ENCODE peak calls at places on chromosomes 16 and 17, in four cellular contexts. J, C, W and X are unnamed samples.

GRCh38 chr16:60636117-60636516 is 1400.1 kb downstream of the CDH8 start:
- DNase-seq in J (no peak), C (no peak), W (no peak), X (no peak)

GRCh38 chr17:49013311-49014205 is 16.4 kb downstream of the IGF2BP1 start:
- DNase-seq in J (peak; percentile 94), C (no peak), W (no peak), X (no peak)

GRCh38 chr16:23324727-23325126 is 22.6 kb downstream of the SCNN1B start:
- DNase-seq in J (no peak), C (no peak), W (no peak), X (no peak)

GRCh38 chr17:18377437-18378204 is at the start of gene EVPLL:
- DNase-seq in J (peak; percentile 36), C (peak; percentile 8), W (no peak), X (no peak)

GRCh38 chr16:9061358-9061813 is 30.1 kb upstream of the HAPSTR1 start:
- DNase-seq in J (no peak), C (no peak), W (no peak), X (no peak)

GRCh38 chr16:75997606-75998005 is 271.3 kb upstream of the CPHXL start:
- DNase-seq in J (no peak), C (no peak), W (no peak), X (no peak)

GRCh38 chr17:80225230-80225629 is 5.0 kb downstream of the SLC26A11 start:
- DNase-seq in J (peak; percentile 52), C (no peak), W (no peak), X (no peak)

GRCh38 chr16:66007717-66008116 is 358.8 kb upstream of the CDH5 start:
- DNase-seq in J (no peak), C (peak; percentile 9), W (peak; percentile 92), X (no peak)

GRCh38 chr16:52611817-52612673 is 65.1 kb upstream of the TOX3 start:
- DNase-seq in J (no peak), C (no peak), W (no peak), X (no peak)

GRCh38 chr17:6526362-6527152 is 29.8 kb downstream of the PITPNM3 start:
- DNase-seq in J (peak; percentile 24), C (no peak), W (peak; percentile 35), X (no peak)

DNA sequence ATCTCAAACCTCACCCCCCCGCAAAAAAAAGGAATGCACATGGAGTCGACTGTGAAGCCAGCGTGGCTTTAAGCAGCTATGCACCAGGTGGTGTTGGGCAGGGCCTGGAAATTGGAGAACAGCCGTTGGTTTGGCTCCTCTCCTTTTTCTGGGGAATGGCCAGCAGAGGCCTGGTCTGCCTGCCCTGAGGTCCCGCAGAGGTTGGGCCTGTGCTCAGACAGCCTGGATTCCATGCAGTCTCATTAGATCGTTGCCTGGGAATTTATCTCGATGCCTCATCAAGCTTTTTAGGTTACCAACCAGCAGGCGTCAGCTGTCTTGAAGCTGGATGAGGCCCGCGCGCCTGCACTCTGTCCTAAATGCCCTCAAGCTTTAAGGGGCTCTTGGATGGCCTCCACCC is 9.8 kb downstream of the SLC12A3 start:
- DNase-seq in J (no peak), C (no peak), W (peak; percentile 47), X (no peak)
- TF ChIP-seq CTCF in J (no peak), C (no peak), W (no peak), X (no peak)

DNA sequence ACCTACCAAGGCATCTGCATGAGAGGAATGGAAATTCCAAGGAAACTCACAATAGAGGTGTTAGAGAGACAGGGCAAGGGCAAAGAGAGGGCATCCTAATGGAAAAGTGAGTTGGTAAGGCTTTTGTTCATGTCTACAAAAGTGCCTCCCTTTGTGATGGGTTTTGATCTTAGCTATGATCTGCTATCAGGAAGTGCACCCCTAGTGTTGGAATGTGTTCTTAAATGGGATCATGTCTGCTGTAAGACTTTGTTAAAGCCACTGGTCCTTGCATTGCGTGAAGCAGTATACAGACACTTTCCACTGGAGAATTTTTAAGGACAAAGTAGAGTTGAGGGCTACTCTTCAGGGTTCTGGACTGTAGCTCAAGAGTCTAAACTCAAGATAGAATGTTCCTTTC is 92.0 kb downstream of the MAP2K6 start:
- DNase-seq in J (no peak), C (no peak), W (peak; percentile 43), X (no peak)
- TF ChIP-seq CTCF in J (peak; percentile 64), C (peak; percentile 20), W (peak; percentile 53), X (no peak)

GRCh38 chr17:77875051-77875780 is 83.3 kb upstream of the TNRC6C start:
- DNase-seq in J (no peak), C (no peak), W (peak; percentile 55), X (no peak)

GRCh38 chr17:77877674-77878355 is 80.7 kb upstream of the TNRC6C start:
- DNase-seq in J (no peak), C (no peak), W (no peak), X (no peak)

GRCh38 chr17:77877019-77877418 is 81.5 kb upstream of the TNRC6C start:
- DNase-seq in J (no peak), C (no peak), W (no peak), X (no peak)

GRCh38 chr17:77874303-77875050 is 84.0 kb upstream of the TNRC6C start:
- DNase-seq in J (no peak), C (no peak), W (no peak), X (no peak)

GRCh38 chr17:77875881-77876509 is 82.5 kb upstream of the TNRC6C start:
- DNase-seq in J (no peak), C (peak; percentile 57), W (no peak), X (no peak)
- TF ChIP-seq CTCF in J (no peak), C (no peak), W (no peak), X (no peak)

DNA sequence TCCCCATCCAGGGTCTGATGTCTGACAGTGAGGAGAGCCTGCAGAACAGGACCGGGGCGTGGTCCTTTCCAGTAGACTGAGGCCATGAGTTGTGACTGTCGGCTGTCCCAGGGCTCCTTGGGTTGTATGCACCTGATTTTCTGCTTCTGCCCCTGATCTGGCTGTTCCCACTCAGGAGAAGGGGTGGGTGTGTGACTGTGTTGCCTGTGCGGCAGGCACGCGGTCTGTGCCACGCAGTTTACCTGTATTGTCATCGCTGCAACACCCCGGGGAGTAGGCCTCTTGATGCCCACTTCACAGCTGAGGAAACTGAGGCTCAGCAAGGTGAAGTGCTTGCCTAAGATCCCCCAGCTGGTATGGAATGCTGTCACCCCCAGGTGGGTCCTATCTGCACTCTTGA is 1.4 kb downstream of the CRISPLD2 start:
- DNase-seq in J (no peak), C (no peak), W (no peak), X (no peak)
- TF ChIP-seq CTCF in J (no peak), C (no peak), W (no peak), X (no peak)

GRCh38 chr17:31492880-31493655 is 101.6 kb downstream of the RAB11FIP4 start:
- DNase-seq in J (no peak), C (no peak), W (no peak), X (peak; percentile 76)

GRCh38 chr17:31490991-31491793 is 99.7 kb downstream of the RAB11FIP4 start:
- DNase-seq in J (no peak), C (no peak), W (no peak), X (peak; percentile 59)

GRCh38 chr17:31491794-31492171 is 100.3 kb downstream of the RAB11FIP4 start:
- DNase-seq in J (no peak), C (no peak), W (no peak), X (no peak)

GRCh38 chr17:31493656-31494155 is 102.2 kb downstream of the RAB11FIP4 start:
- DNase-seq in J (no peak), C (no peak), W (no peak), X (no peak)

DNA sequence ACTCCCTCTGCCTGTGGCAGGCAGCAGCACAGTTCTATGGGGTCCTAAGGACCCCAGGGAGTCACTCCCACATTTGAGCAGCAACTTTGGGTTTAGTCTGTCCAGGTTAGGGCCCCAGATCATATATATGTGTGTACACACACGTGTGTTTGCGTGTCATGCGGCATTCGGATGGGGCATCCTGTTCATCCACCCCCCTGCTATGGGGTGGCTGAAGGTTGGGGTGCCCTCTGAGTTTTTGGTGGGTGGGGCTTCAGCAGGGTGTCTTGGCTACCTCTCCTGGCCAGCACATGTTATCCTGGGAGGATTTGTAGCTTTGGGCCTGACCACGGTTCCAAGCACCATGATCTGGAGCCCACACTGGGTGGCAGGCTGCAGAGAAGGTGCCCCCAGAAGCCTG is 100.7 kb downstream of the RAB11FIP4 start:
- DNase-seq in J (no peak), C (no peak), W (no peak), X (no peak)
- TF ChIP-seq CTCF in J (no peak), C (no peak), W (no peak), X (no peak)

GRCh38 chr17:41527076-41528023 is 758 bp downstream of the KRT19 start:
- DNase-seq in J (peak; percentile 77), C (no peak), W (no peak), X (no peak)
- TF ChIP-seq CTCF in J (no peak), C (no peak), W (no peak), X (no peak)

GRCh38 chr16:86901483-86901882 is 323.1 kb downstream of the FOXL1 start:
- DNase-seq in J (no peak), C (no peak), W (peak; percentile 63), X (no peak)
- TF ChIP-seq CTCF in J (no peak), C (no peak), W (peak; percentile 19), X (no peak)

GRCh38 chr16:13772782-13773181 is 147.2 kb upstream of the ERCC4 start:
- DNase-seq in J (no peak), C (no peak), W (no peak), X (no peak)

GRCh38 chr16:13770436-13770835 is 149.5 kb upstream of the ERCC4 start:
- DNase-seq in J (no peak), C (no peak), W (no peak), X (no peak)

GRCh38 chr16:13766334-13766733 is 153.6 kb upstream of the ERCC4 start:
- DNase-seq in J (no peak), C (no peak), W (no peak), X (no peak)

DNA sequence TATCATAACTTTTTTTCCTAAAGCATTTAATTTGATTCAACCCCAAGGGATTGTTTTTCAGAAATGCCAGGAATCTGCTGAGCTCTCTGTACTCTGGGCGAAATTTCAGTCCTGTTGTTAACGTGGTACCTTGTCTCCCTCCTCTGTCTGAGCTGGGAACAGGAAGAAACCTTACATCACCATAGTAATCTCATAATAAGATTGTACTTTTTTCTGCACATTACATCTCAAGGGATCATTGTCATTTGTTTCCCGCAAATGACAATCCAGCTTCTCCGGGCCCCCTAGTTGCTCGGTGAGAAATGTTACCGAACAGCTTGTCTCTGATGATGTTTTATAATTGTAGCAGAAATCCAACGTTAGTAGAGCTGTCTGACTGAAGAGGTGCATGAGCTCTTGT is 152.7 kb upstream of the ERCC4 start:
- DNase-seq in J (no peak), C (no peak), W (peak; percentile 0), X (no peak)
- TF ChIP-seq CTCF in J (peak; percentile 67), C (no peak), W (no peak), X (peak; percentile 14)

GRCh38 chr16:59249049-59249448 is 514.9 kb upstream of the GOT2 start:
- DNase-seq in J (peak; percentile 65), C (no peak), W (no peak), X (no peak)
- TF ChIP-seq CTCF in J (peak; percentile 60), C (no peak), W (no peak), X (no peak)